ENCODE peak calls at places on chromosomes 16 and 17, in nine cellular contexts. H is endothelial cell of umbilical vein; B is CD4-positive, alpha-beta T cell; T is caudate nucleus; V is body of pancreas; N is CD8-positive, alpha-beta T cell; S is A549; A is dorsolateral prefrontal cortex; E is tibial artery. L is an unnamed sample.

GRCh38 chr16:1557576-1557975 is 24.1 kb downstream of the TMEM204 start:
- DNase-seq in H (no peak), B (no peak), T (no peak), V (no peak), N (no peak), S (no peak), A (peak; percentile 17), E (no peak), L (no peak)

GRCh38 chr16:16025214-16025968 is 76.0 kb downstream of the ABCC1 start:
- DNase-seq in H (peak; percentile 89), B (peak; percentile 51), T (no peak), V (no peak), N (peak; percentile 22), S (peak; percentile 38), A (no peak), E (peak; percentile 60), L (no peak)

GRCh38 chr17:41687828-41688640 is 651 bp upstream of the EIF1 start:
- DNase-seq in H (no peak), B (peak; percentile 63), T (peak; percentile 77), V (peak; percentile 81), N (peak; percentile 71), S (no peak), A (peak; percentile 58), E (peak; percentile 57), L (peak; percentile 79)

GRCh38 chr17:61783556-61784304 is 79.6 kb downstream of the BRIP1 start:
- DNase-seq in H (no peak), B (no peak), T (no peak), V (no peak), N (no peak), S (no peak), A (no peak), E (no peak), L (no peak)

GRCh38 chr16:76653390-76654026 is 376.3 kb downstream of the CNTNAP4 start:
- DNase-seq in H (peak; percentile 4), B (no peak), T (peak; percentile 33), V (peak; percentile 13), N (no peak), S (peak; percentile 32), A (no peak), E (no peak), L (peak; percentile 16)

GRCh38 chr17:75691371-75692290 is 24.5 kb downstream of the SAP30BP start:
- DNase-seq in H (no peak), B (peak; percentile 10), T (peak; percentile 52), V (peak; percentile 77), N (no peak), S (no peak), A (peak; percentile 62), E (no peak), L (no peak)

GRCh38 chr17:60941028-60941427 is 263.4 kb downstream of the BCAS3 start:
- DNase-seq in H (peak; percentile 60), B (no peak), T (no peak), V (peak; percentile 24), N (no peak), S (no peak), A (peak; percentile 12), E (peak; percentile 71), L (peak; percentile 26)

GRCh38 chr17:7478276-7479138 is 924 bp downstream of the ZBTB4 start:
- DNase-seq in H (peak; percentile 35), B (peak; percentile 78), T (peak; percentile 59), V (peak; percentile 66), N (peak; percentile 67), S (peak; percentile 65), A (peak; percentile 65), E (peak; percentile 59), L (peak; percentile 82)

GRCh38 chr17:41530062-41531048 is 2.2 kb upstream of the KRT19 start:
- DNase-seq in H (peak; percentile 90), B (no peak), T (no peak), V (no peak), N (no peak), S (peak; percentile 89), A (no peak), E (no peak), L (peak; percentile 54)

GRCh38 chr17:42667088-42667951 is 8.2 kb downstream of the TUBG2 start:
- DNase-seq in H (peak; percentile 49), B (no peak), T (no peak), V (peak; percentile 52), N (no peak), S (peak; percentile 99), A (no peak), E (peak; percentile 58), L (peak; percentile 78)

GRCh38 chr17:53655591-53655990 is 167.1 kb upstream of the KIF2B start:
- DNase-seq in H (no peak), B (no peak), T (no peak), V (no peak), N (no peak), S (no peak), A (no peak), E (no peak), L (no peak)

GRCh38 chr16:27767971-27768591 is 218.1 kb downstream of the KATNIP start:
- DNase-seq in H (no peak), B (no peak), T (no peak), V (no peak), N (no peak), S (no peak), A (no peak), E (no peak), L (no peak)

GRCh38 chr16:23579371-23579770 is 16.7 kb downstream of the NDUFAB1 start:
- DNase-seq in H (no peak), B (no peak), T (no peak), V (no peak), N (no peak), S (no peak), A (no peak), E (no peak), L (no peak)

GRCh38 chr16:85286970-85287814 is 174.9 kb upstream of the CIBAR2 start:
- DNase-seq in H (no peak), B (no peak), T (peak; percentile 57), V (no peak), N (no peak), S (no peak), A (peak; percentile 79), E (peak; percentile 40), L (peak; percentile 78)

GRCh38 chr17:492015-492399 is 139.4 kb upstream of the RPH3AL start:
- DNase-seq in H (no peak), B (no peak), T (no peak), V (no peak), N (no peak), S (no peak), A (no peak), E (no peak), L (no peak)

GRCh38 chr16:46686815-46687473 is 2.0 kb downstream of the VPS35 start:
- DNase-seq in H (no peak), B (no peak), T (no peak), V (no peak), N (no peak), S (no peak), A (no peak), E (no peak), L (no peak)

GRCh38 chr16:87948119-87948545 is 3.1 kb upstream of the BANP start:
- DNase-seq in H (no peak), B (no peak), T (no peak), V (no peak), N (no peak), S (no peak), A (no peak), E (no peak), L (no peak)

GRCh38 chr17:17146791-17147406 is 59.2 kb downstream of the PLD6 start:
- DNase-seq in H (no peak), B (peak; percentile 28), T (no peak), V (peak; percentile 36), N (no peak), S (peak; percentile 55), A (no peak), E (no peak), L (no peak)

GRCh38 chr17:22266231-22266630 is 573.9 kb downstream of the KCNJ18 start:
- DNase-seq in H (no peak), B (no peak), T (no peak), V (no peak), N (no peak), S (no peak), A (no peak), E (no peak), L (no peak)

GRCh38 chr17:18965530-18966236 is 13.7 kb downstream of the SLC5A10 start:
- DNase-seq in H (no peak), B (no peak), T (no peak), V (peak; percentile 54), N (no peak), S (no peak), A (no peak), E (no peak), L (no peak)

GRCh38 chr16:17230932-17231581 is 239.7 kb downstream of the XYLT1 start:
- DNase-seq in H (no peak), B (no peak), T (no peak), V (no peak), N (no peak), S (no peak), A (no peak), E (no peak), L (no peak)

GRCh38 chr17:74815671-74816370 is 39.7 kb upstream of the NAT9 start:
- DNase-seq in H (peak; percentile 7), B (no peak), T (no peak), V (no peak), N (no peak), S (no peak), A (no peak), E (no peak), L (no peak)

DNA sequence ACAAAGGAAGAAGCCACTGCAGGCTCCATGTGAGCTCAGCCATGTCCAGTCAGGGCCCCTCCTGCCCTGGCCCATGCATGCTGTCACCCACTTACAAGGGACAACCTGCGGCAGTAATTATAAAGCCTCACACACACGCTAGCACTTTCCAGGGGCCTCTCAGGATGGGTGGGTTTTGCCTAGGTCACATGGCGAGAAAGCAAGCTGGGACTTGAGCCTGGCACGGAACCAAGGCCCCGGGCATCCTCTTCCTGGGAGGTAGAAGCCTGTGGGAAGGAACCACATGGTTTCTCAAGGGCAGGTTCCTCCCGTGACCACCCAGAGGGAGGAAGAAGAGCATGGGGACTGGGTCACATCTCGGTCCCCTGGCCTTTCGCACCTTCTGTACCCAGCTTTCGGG is 7.0 kb downstream of the ZNF319 start:
- DNase-seq in H (no peak), B (no peak), T (no peak), V (peak; percentile 74), N (no peak), S (no peak), A (no peak), E (no peak), L (no peak)
- H3K27ac ChIP-seq in H (no peak overlapping the region), B (no peak overlapping the region), T (no peak overlapping the region), V (peak overlapping the region; percentile 81), N (no peak overlapping the region), S (no peak overlapping the region), A (no peak overlapping the region), E (no peak overlapping the region), L (no peak overlapping the region)

GRCh38 chr17:57553525-57553924 is 191.6 kb downstream of the CCDC182 start:
- DNase-seq in H (no peak), B (no peak), T (no peak), V (no peak), N (no peak), S (no peak), A (peak; percentile 19), E (no peak), L (peak; percentile 70)
- H3K27ac ChIP-seq in H (no peak overlapping the region), B (no peak overlapping the region), T (peak overlapping the region; percentile 87), V (no peak overlapping the region), N (no peak overlapping the region), S (no peak overlapping the region), A (peak overlapping the region; percentile 74), E (no peak overlapping the region), L (peak overlapping the region; percentile 55)

GRCh38 chr17:31158741-31159377 is 64.1 kb downstream of the NF1 start:
- DNase-seq in H (peak; percentile 12), B (no peak), T (no peak), V (no peak), N (no peak), S (no peak), A (no peak), E (no peak), L (no peak)
- H3K27ac ChIP-seq in H (no peak overlapping the region), B (no peak overlapping the region), T (no peak overlapping the region), V (no peak overlapping the region), N (peak overlapping the region; percentile 56), S (no peak overlapping the region), A (no peak overlapping the region), E (no peak overlapping the region), L (no peak overlapping the region)

GRCh38 chr17:15184872-15185624 is 80.1 kb downstream of the PMP22 start:
- DNase-seq in H (no peak), B (no peak), T (no peak), V (no peak), N (no peak), S (no peak), A (no peak), E (no peak), L (no peak)
- H3K27ac ChIP-seq in H (no peak overlapping the region), B (no peak overlapping the region), T (no peak overlapping the region), V (no peak overlapping the region), N (no peak overlapping the region), S (no peak overlapping the region), A (no peak overlapping the region), E (no peak overlapping the region), L (no peak overlapping the region)

L was measured in adrenal gland.